ENCODE peak calls at places on chromosomes 6 and 20, in six cellular contexts. F is NCI-H2029, N is omental fat pad, H is skeletal muscle cell, T is neural progenitor cell, X is brain microvascular endothelial cell. U is an unnamed sample.

GRCh38 chr6:135936606-135937005 is 85.1 kb downstream of the PDE7B start:
- DNase-seq in F (no peak), N (no peak), H (peak; percentile 97), T (no peak), X (peak; percentile 95), U (peak; percentile 87)

GRCh38 chr6:30657454-30657853 is 10.5 kb downstream of the C6orf136 start:
- DNase-seq in F (no peak), N (no peak), H (no peak), T (no peak), X (no peak), U (no peak)

GRCh38 chr6:160426146-160426545 is 78.0 kb downstream of the SLC22A3 start:
- DNase-seq in F (no peak), N (no peak), H (no peak), T (no peak), X (no peak), U (peak; percentile 36)

GRCh38 chr6:6587696-6588063 is 840 bp upstream of the LY86 start:
- DNase-seq in F (no peak), N (no peak), H (no peak), T (no peak), X (no peak), U (no peak)

GRCh38 chr6:94065707-94066337 is 646.5 kb upstream of the EPHA7 start:
- DNase-seq in F (no peak), N (no peak), H (no peak), T (peak; percentile 48), X (no peak), U (no peak)

GRCh38 chr6:7916959-7917358 is 6.4 kb upstream of the TXNDC5 start:
- DNase-seq in F (no peak), N (no peak), H (no peak), T (no peak), X (no peak), U (no peak)

GRCh38 chr6:161094904-161095440 is 103.4 kb downstream of the MAP3K4 start:
- DNase-seq in F (no peak), N (no peak), H (no peak), T (peak; percentile 20), X (no peak), U (no peak)

GRCh38 chr20:58714340-58714922 is 21.8 kb downstream of the NPEPL1 start:
- DNase-seq in F (no peak), N (no peak), H (no peak), T (no peak), X (no peak), U (no peak)

GRCh38 chr20:46631212-46631869 is 19.9 kb downstream of the SLC13A3 start:
- DNase-seq in F (no peak), N (no peak), H (no peak), T (peak; percentile 40), X (peak; percentile 27), U (no peak)